ENCODE peak calls at places on chromosomes 1 and 21, in six cellular contexts. R is heart left ventricle, N is ovary, W is left lung, K is K562, E is heart right ventricle. H is an unnamed sample. For H3K4me1, the result is how much of the 10 kb centered on the place peaks cover.

GRCh38 chr1:43443197-43443946 is 10.4 kb downstream of the HYI start:
- DNase-seq in R (peak), N (peak), W (peak), K (no peak), E (no peak), H (no peak)

GRCh38 chr1:169546087-169546995 is 39.9 kb downstream of the F5 start:
- DNase-seq in R (peak), N (peak), W (no peak), K (peak), E (no peak), H (no peak)

GRCh38 chr1:116374340-116375164 is 1.5 kb downstream of the ATP1A1 start:
- DNase-seq in R (no peak), N (no peak), W (no peak), K (no peak), E (no peak), H (no peak)

GRCh38 chr1:221625026-221625425 is 116.9 kb downstream of the DUSP10 start:
- DNase-seq in R (no peak), N (no peak), W (no peak), K (no peak), E (no peak), H (no peak)

GRCh38 chr1:173946380-173946921 is 29.3 kb upstream of the SERPINC1 start:
- DNase-seq in R (no peak), N (no peak), W (no peak), K (no peak), E (no peak), H (no peak)

GRCh38 chr21:18772404-18772803 is 368.8 kb upstream of the TMPRSS15 start:
- DNase-seq in R (no peak), N (no peak), W (no peak), K (no peak), E (no peak), H (no peak)

GRCh38 chr1:245126530-245126929 is 28.3 kb upstream of the KIF26B start:
- DNase-seq in R (no peak), N (no peak), W (no peak), K (no peak), E (no peak), H (peak)

GRCh38 chr21:36647279-36648093 is 51.4 kb upstream of the SIM2 start:
- DNase-seq in R (no peak), N (no peak), W (no peak), K (no peak), E (no peak), H (peak)

GRCh38 chr1:109491372-109491771 is 2.5 kb upstream of the CYB561D1 start:
- DNase-seq in R (no peak), N (no peak), W (no peak), K (no peak), E (no peak), H (no peak)

GRCh38 chr1:114342376-114342775 is 168.6 kb downstream of the TRIM33 start:
- DNase-seq in R (no peak), N (no peak), W (peak), K (no peak), E (no peak), H (no peak)

GRCh38 chr21:17343055-17343454 is 169.8 kb upstream of the CXADR start:
- DNase-seq in R (no peak), N (no peak), W (no peak), K (no peak), E (no peak), H (no peak)

GRCh38 chr1:63327417-63328139 is 5.2 kb downstream of the FOXD3 start:
- DNase-seq in R (peak), N (no peak), W (peak), K (peak), E (peak), H (peak)

GRCh38 chr1:182664281-182664680 is 20.1 kb downstream of the RGS8 start:
- DNase-seq in R (no peak), N (no peak), W (no peak), K (no peak), E (no peak), H (no peak)

GRCh38 chr1:30880631-30881155 is 27.9 kb downstream of the SDC3 start:
- DNase-seq in R (no peak), N (no peak), W (no peak), K (no peak), E (no peak), H (no peak)

GRCh38 chr1:243890576-243890975 is 40.5 kb upstream of the AKT3 start:
- DNase-seq in R (no peak), N (no peak), W (no peak), K (no peak), E (no peak), H (no peak)

GRCh38 chr1:234989019-234989418 is 139.6 kb downstream of the TOMM20 start:
- DNase-seq in R (no peak), N (no peak), W (no peak), K (no peak), E (no peak), H (no peak)

GRCh38 chr1:22850681-22851080 is 122.0 kb downstream of the LACTBL1 start:
- DNase-seq in R (peak), N (peak), W (peak), K (no peak), E (peak), H (no peak)

GRCh38 chr1:229574679-229575442 is 16.4 kb upstream of the ABCB10 start:
- DNase-seq in R (no peak), N (no peak), W (no peak), K (no peak), E (no peak), H (no peak)

GRCh38 chr1:229579101-229579651 is 20.7 kb upstream of the ABCB10 start:
- DNase-seq in R (peak), N (no peak), W (no peak), K (no peak), E (peak), H (no peak)

GRCh38 chr1:229582011-229582694 is 23.6 kb upstream of the ABCB10 start:
- DNase-seq in R (peak), N (peak), W (peak), K (no peak), E (peak), H (no peak)

GRCh38 chr1:229581485-229581884 is 23.0 kb upstream of the ABCB10 start:
- DNase-seq in R (no peak), N (no peak), W (no peak), K (no peak), E (no peak), H (no peak)

GRCh38 chr1:229578168-229579100 is 19.9 kb upstream of the ABCB10 start:
- DNase-seq in R (no peak), N (no peak), W (no peak), K (no peak), E (no peak), H (no peak)
- TF ChIP-seq CTCF in R (no peak), N (no peak), W (no peak), K (no peak), E (no peak), H (no peak)

DNA sequence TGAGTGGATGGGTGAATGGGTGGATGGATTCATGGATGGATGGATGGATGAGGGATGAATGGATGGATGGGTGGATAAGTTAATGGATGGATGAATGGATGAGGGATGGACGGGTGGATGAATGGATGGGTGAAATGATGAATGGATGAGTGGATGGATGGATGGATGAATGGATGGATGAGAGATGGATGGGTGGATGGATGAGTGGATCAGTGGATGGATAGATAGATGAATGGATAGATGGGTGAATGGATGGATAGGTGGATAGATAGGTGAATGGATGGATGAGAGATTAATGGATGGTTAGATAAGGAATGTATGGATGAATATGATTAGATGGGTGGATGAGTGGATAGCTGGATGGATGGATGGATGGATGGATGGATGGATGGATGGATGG is 313.5 kb downstream of the NPHP4 start:
- DNase-seq in R (no peak), N (no peak), W (no peak), K (no peak), E (no peak), H (no peak)
- H3K27ac ChIP-seq in R (no peak), N (no peak), W (no peak), K (no peak), E (no peak), H (no peak)

GRCh38 chr1:54325705-54326461 is 80.3 kb downstream of the SSBP3 start:
- DNase-seq in R (no peak), N (no peak), W (no peak), K (no peak), E (no peak), H (no peak)

GRCh38 chr1:54324750-54325704 is 81.2 kb downstream of the SSBP3 start:
- DNase-seq in R (no peak), N (peak), W (no peak), K (no peak), E (no peak), H (no peak)

GRCh38 chr1:54326577-54327385 is 79.4 kb downstream of the SSBP3 start:
- DNase-seq in R (no peak), N (no peak), W (no peak), K (no peak), E (no peak), H (no peak)

GRCh38 chr1:54323324-54323739 is 82.9 kb downstream of the SSBP3 start:
- DNase-seq in R (no peak), N (peak), W (no peak), K (no peak), E (no peak), H (no peak)

GRCh38 chr1:54324031-54324654 is 82.1 kb downstream of the SSBP3 start:
- DNase-seq in R (no peak), N (peak), W (no peak), K (peak), E (peak), H (no peak)
- H3K4me1 ChIP-seq in R (half or more), N (half or more), W (under half), K (under half), E (half or more), H (half or more)

GRCh38 chr1:91792393-91793032 is 93.4 kb downstream of the TGFBR3 start:
- DNase-seq in R (no peak), N (no peak), W (no peak), K (peak), E (no peak), H (no peak)
- TF ChIP-seq CTCF in R (peak), N (no peak), W (no peak), K (peak), E (peak), H (no peak)

GRCh38 chr1:999797-1000356 is at the start of gene HES4:
- DNase-seq in R (peak), N (peak), W (peak), K (peak), E (peak), H (peak)

GRCh38 chr1:1003618-1004419 is 3.9 kb upstream of the HES4 start:
- DNase-seq in R (peak), N (no peak), W (no peak), K (no peak), E (no peak), H (peak)

GRCh38 chr1:1001057-1001630 is 1.2 kb upstream of the HES4 start:
- DNase-seq in R (peak), N (no peak), W (peak), K (peak), E (peak), H (peak)

GRCh38 chr1:1000357-1001056 is 610 bp upstream of the HES4 start:
- DNase-seq in R (peak), N (peak), W (peak), K (peak), E (peak), H (peak)

GRCh38 chr1:1001631-1002300 is 1.9 kb upstream of the HES4 start:
- DNase-seq in R (peak), N (peak), W (peak), K (peak), E (peak), H (peak)
- H3K27ac ChIP-seq in R (peak), N (peak), W (peak), K (peak), E (peak), H (peak)